ENCODE peak calls at places on chromosomes 6 and 20, in six cellular contexts. One of them, this sample, is unnamed.

GRCh38 chr20:23937303-23938117 is 51.1 kb downstream of the GGTLC1 start:
- DNase-seq in thyroid gland: peak; percentile 70
- DNase-seq in ovary: peak; percentile 43
- DNase-seq in AG04450: no peak
- DNase-seq in CD8-positive, alpha-beta T cell: peak; percentile 46
- DNase-seq in psoas muscle: no peak
- DNase-seq in this sample: no peak

GRCh38 chr6:122184260-122184934 is 215.1 kb upstream of the HSF2 start:
- DNase-seq in ovary: no peak
- DNase-seq in psoas muscle: no peak
- DNase-seq in AG04450: peak; percentile 11
- DNase-seq in CD8-positive, alpha-beta T cell: no peak
- DNase-seq in thyroid gland: no peak
- DNase-seq in this sample: no peak

GRCh38 chr6:144266091-144266649 is 19.0 kb upstream of the UTRN start:
- DNase-seq in psoas muscle: peak; percentile 82
- DNase-seq in CD8-positive, alpha-beta T cell: no peak
- DNase-seq in ovary: peak; percentile 69
- DNase-seq in AG04450: peak; percentile 44
- DNase-seq in thyroid gland: peak; percentile 78
- DNase-seq in this sample: no peak

GRCh38 chr6:80145509-80145908 is 39.0 kb downstream of the BCKDHB start:
- DNase-seq in thyroid gland: no peak
- DNase-seq in psoas muscle: no peak
- DNase-seq in ovary: no peak
- DNase-seq in CD8-positive, alpha-beta T cell: no peak
- DNase-seq in AG04450: no peak
- DNase-seq in this sample: no peak

GRCh38 chr6:19127085-19127484 is 710.1 kb upstream of the ID4 start:
- DNase-seq in CD8-positive, alpha-beta T cell: no peak
- DNase-seq in thyroid gland: no peak
- DNase-seq in ovary: no peak
- DNase-seq in AG04450: no peak
- DNase-seq in psoas muscle: no peak
- DNase-seq in this sample: no peak

GRCh38 chr20:51456511-51457280 is 85.8 kb downstream of the NFATC2 start:
- DNase-seq in ovary: peak; percentile 99
- DNase-seq in psoas muscle: peak; percentile 97
- DNase-seq in CD8-positive, alpha-beta T cell: no peak
- DNase-seq in AG04450: peak; percentile 94
- DNase-seq in thyroid gland: peak; percentile 99
- DNase-seq in this sample: peak; percentile 92

GRCh38 chr20:32743237-32744112 is at the start of gene COMMD7:
- DNase-seq in AG04450: no peak
- DNase-seq in psoas muscle: peak; percentile 84
- DNase-seq in thyroid gland: peak; percentile 74
- DNase-seq in ovary: peak; percentile 80
- DNase-seq in CD8-positive, alpha-beta T cell: peak; percentile 33
- DNase-seq in this sample: peak; percentile 96

GRCh38 chr6:74735304-74735703 is 470.5 kb downstream of the COL12A1 start:
- DNase-seq in CD8-positive, alpha-beta T cell: no peak
- DNase-seq in thyroid gland: no peak
- DNase-seq in ovary: no peak
- DNase-seq in psoas muscle: no peak
- DNase-seq in AG04450: peak; percentile 74
- DNase-seq in this sample: no peak

GRCh38 chr6:139568956-139569538 is 194.6 kb upstream of the CITED2 start:
- DNase-seq in CD8-positive, alpha-beta T cell: no peak
- DNase-seq in ovary: no peak
- DNase-seq in AG04450: peak; percentile 47
- DNase-seq in psoas muscle: no peak
- DNase-seq in thyroid gland: no peak
- DNase-seq in this sample: no peak

GRCh38 chr20:36255445-36255844 is 19.2 kb downstream of the AAR2 start:
- DNase-seq in psoas muscle: no peak
- DNase-seq in CD8-positive, alpha-beta T cell: no peak
- DNase-seq in AG04450: no peak
- DNase-seq in thyroid gland: no peak
- DNase-seq in ovary: no peak
- DNase-seq in this sample: no peak

GRCh38 chr20:37311710-37312355 is 22.4 kb downstream of the MANBAL start:
- DNase-seq in ovary: no peak
- DNase-seq in CD8-positive, alpha-beta T cell: no peak
- DNase-seq in AG04450: no peak
- DNase-seq in psoas muscle: no peak
- DNase-seq in thyroid gland: no peak
- DNase-seq in this sample: peak; percentile 10

GRCh38 chr20:37245181-37245580 is 16.4 kb downstream of the GHRH start:
- DNase-seq in psoas muscle: no peak
- DNase-seq in CD8-positive, alpha-beta T cell: no peak
- DNase-seq in AG04450: no peak
- DNase-seq in ovary: no peak
- DNase-seq in thyroid gland: no peak
- DNase-seq in this sample: no peak

GRCh38 chr6:39007575-39007974 is 41.0 kb upstream of the GLP1R start:
- DNase-seq in psoas muscle: no peak
- DNase-seq in ovary: no peak
- DNase-seq in AG04450: no peak
- DNase-seq in thyroid gland: no peak
- DNase-seq in CD8-positive, alpha-beta T cell: no peak
- DNase-seq in this sample: no peak

GRCh38 chr6:39009476-39009875 is 39.1 kb upstream of the GLP1R start:
- DNase-seq in CD8-positive, alpha-beta T cell: no peak
- DNase-seq in thyroid gland: no peak
- DNase-seq in psoas muscle: no peak
- DNase-seq in AG04450: no peak
- DNase-seq in ovary: no peak
- DNase-seq in this sample: no peak

GRCh38 chr6:39005774-39006173 is 42.8 kb upstream of the GLP1R start:
- DNase-seq in CD8-positive, alpha-beta T cell: no peak
- DNase-seq in psoas muscle: no peak
- DNase-seq in thyroid gland: no peak
- DNase-seq in ovary: no peak
- DNase-seq in AG04450: no peak
- DNase-seq in this sample: no peak

GRCh38 chr6:39004801-39005200 is 43.8 kb upstream of the GLP1R start:
- DNase-seq in thyroid gland: no peak
- DNase-seq in AG04450: no peak
- DNase-seq in psoas muscle: no peak
- DNase-seq in ovary: no peak
- DNase-seq in CD8-positive, alpha-beta T cell: no peak
- DNase-seq in this sample: no peak

GRCh38 chr6:39008737-39009136 is 39.8 kb upstream of the GLP1R start:
- DNase-seq in psoas muscle: no peak
- DNase-seq in AG04450: no peak
- DNase-seq in thyroid gland: no peak
- DNase-seq in CD8-positive, alpha-beta T cell: no peak
- DNase-seq in ovary: no peak
- DNase-seq in this sample: no peak
- H3K27me3 ChIP-seq in psoas muscle: peaks cover 4% of the 10 kb centered on the region
- H3K27me3 ChIP-seq in AG04450: no peaks in the 10 kb centered on the region
- H3K27me3 ChIP-seq in thyroid gland: no peaks in the 10 kb centered on the region
- H3K27me3 ChIP-seq in CD8-positive, alpha-beta T cell: no peaks in the 10 kb centered on the region
- H3K27me3 ChIP-seq in ovary: no peaks in the 10 kb centered on the region
- H3K27me3 ChIP-seq in this sample: peaks cover 6% of the 10 kb centered on the region

DNA sequence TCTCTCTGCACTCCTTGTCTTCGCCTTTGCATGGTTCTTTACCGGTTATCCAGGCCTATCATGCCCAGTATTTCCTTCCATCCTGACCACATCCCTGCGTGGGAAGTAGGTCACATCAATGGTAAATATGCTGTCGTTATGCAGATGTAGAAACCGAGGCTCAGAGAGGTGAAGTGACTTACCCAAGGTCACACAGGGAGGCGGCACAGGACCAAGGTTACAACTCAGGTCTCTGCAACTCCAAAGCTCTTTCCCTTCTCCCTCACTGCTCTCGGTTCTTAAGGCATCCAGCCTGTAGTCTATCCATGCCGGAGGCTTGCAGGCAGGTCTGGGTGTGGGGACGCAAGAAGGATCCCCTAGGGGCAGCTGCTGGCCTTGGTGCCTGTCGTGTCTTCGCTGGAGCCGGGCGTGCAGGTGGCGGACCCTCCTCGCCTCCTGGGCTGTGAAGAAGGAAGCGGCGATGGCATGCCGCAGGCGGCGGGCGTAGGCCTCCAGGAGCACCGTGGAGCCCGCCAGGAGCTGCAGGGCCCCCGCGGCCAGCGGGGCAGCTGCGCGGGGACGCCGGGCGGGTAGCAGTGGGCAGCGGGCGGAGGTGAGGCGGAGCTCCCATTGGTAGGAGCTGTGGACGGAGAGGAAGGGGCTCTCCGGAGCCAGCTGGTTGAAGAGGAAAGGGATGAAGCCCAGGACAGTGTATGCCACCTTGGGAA is 9.1 kb downstream of the OCSTAMP start:
- DNase-seq in ovary: no peak
- DNase-seq in thyroid gland: no peak
- DNase-seq in CD8-positive, alpha-beta T cell: no peak
- DNase-seq in psoas muscle: no peak
- DNase-seq in AG04450: no peak
- DNase-seq in this sample: no peak
- H3K27me3 ChIP-seq in ovary: no peaks in the 10 kb centered on the region
- H3K27me3 ChIP-seq in thyroid gland: no peaks in the 10 kb centered on the region
- H3K27me3 ChIP-seq in CD8-positive, alpha-beta T cell: no peaks in the 10 kb centered on the region
- H3K27me3 ChIP-seq in psoas muscle: peaks cover 45% of the 10 kb centered on the region
- H3K27me3 ChIP-seq in AG04450: peaks cover 21% of the 10 kb centered on the region
- H3K27me3 ChIP-seq in this sample: peaks cover 84% of the 10 kb centered on the region

DNA sequence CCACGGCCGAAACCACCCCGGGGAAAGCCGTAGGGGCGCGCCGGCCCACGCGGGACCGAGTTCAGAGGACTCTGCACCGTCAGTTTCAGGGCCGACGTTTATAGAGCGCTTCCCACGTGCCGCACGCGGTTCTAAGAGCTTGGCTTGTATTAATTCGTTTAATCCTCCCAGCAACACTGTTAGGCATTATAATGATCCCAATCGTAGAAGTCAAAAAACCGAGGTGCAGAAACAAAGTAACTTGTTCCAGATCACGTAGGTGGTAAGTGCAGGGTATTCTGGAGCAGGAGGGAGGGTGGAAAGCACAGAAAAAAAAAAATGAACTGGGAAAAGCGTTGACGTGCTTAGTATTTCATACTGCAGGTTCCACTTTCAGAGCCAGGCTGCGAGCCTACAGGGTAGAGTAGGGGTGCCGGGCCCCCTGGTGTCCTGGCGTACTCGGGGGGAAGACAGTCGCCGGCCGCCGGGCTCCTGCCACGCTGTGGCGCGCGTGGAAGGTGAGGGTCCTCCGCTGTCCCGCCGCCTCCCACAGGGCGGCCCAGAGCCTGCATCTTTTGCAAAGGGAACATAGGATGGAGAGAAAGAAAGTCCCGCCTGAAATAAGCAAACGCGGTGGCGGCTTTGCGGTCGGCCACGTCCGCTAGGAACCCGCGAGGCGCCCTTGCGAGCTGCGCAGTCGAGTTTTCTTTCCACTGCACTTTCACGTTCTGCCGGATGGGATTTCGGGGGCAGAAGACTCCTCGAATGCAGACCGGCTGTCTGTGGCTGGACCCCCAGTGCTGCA is 10.2 kb upstream of the FOXF2 start:
- DNase-seq in AG04450: no peak
- DNase-seq in psoas muscle: peak; percentile 49
- DNase-seq in CD8-positive, alpha-beta T cell: no peak
- DNase-seq in ovary: no peak
- DNase-seq in thyroid gland: no peak
- DNase-seq in this sample: no peak
- H3K27me3 ChIP-seq in AG04450: peaks cover 67% of the 10 kb centered on the region
- H3K27me3 ChIP-seq in psoas muscle: peaks cover 100% of the 10 kb centered on the region
- H3K27me3 ChIP-seq in CD8-positive, alpha-beta T cell: peaks cover 38% of the 10 kb centered on the region
- H3K27me3 ChIP-seq in ovary: peaks cover 7% of the 10 kb centered on the region
- H3K27me3 ChIP-seq in thyroid gland: peaks cover 76% of the 10 kb centered on the region
- H3K27me3 ChIP-seq in this sample: peaks cover 94% of the 10 kb centered on the region

DNA sequence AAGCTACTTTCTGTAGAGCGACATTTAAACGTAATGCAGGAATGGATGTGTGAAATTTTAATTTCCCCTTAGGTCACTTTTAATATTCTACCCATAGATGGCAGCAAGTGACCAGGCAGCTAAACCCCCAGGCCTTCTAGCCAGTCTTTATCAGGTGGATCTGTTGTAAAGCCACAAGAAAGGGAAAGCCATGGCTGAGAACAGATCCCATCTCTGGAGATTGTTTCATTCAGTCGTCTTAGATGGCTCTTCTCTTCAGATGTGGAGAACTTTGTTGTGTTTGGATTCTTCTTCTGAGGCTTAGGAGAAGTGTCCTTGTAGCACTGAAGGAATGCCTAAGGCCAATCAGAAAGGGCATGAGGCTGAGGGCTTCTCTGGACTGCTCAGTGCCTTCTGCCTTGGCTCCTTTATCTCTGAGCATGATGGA is 15.8 kb upstream of the RNF182 start:
- DNase-seq in CD8-positive, alpha-beta T cell: no peak
- DNase-seq in ovary: no peak
- DNase-seq in AG04450: peak; percentile 45
- DNase-seq in psoas muscle: no peak
- DNase-seq in thyroid gland: peak; percentile 31
- DNase-seq in this sample: no peak
- H3K27me3 ChIP-seq in CD8-positive, alpha-beta T cell: no peaks in the 10 kb centered on the region
- H3K27me3 ChIP-seq in ovary: no peaks in the 10 kb centered on the region
- H3K27me3 ChIP-seq in AG04450: peaks cover 5% of the 10 kb centered on the region
- H3K27me3 ChIP-seq in psoas muscle: no peaks in the 10 kb centered on the region
- H3K27me3 ChIP-seq in thyroid gland: no peaks in the 10 kb centered on the region
- H3K27me3 ChIP-seq in this sample: no peaks in the 10 kb centered on the region

GRCh38 chr6:43932259-43932900 is 162.4 kb downstream of the VEGFA start:
- DNase-seq in CD8-positive, alpha-beta T cell: no peak
- DNase-seq in psoas muscle: peak; percentile 11
- DNase-seq in thyroid gland: no peak
- DNase-seq in ovary: no peak
- DNase-seq in AG04450: no peak
- DNase-seq in this sample: no peak
- H3K27me3 ChIP-seq in CD8-positive, alpha-beta T cell: no peaks in the 10 kb centered on the region
- H3K27me3 ChIP-seq in psoas muscle: no peaks in the 10 kb centered on the region
- H3K27me3 ChIP-seq in thyroid gland: no peaks in the 10 kb centered on the region
- H3K27me3 ChIP-seq in ovary: no peaks in the 10 kb centered on the region
- H3K27me3 ChIP-seq in AG04450: peaks cover 8% of the 10 kb centered on the region
- H3K27me3 ChIP-seq in this sample: no peaks in the 10 kb centered on the region

GRCh38 chr6:998551-998950 is 305.6 kb upstream of the EXOC2 start:
- DNase-seq in thyroid gland: no peak
- DNase-seq in ovary: no peak
- DNase-seq in psoas muscle: no peak
- DNase-seq in AG04450: no peak
- DNase-seq in CD8-positive, alpha-beta T cell: no peak
- DNase-seq in this sample: no peak
- H3K27me3 ChIP-seq in thyroid gland: no peaks in the 10 kb centered on the region
- H3K27me3 ChIP-seq in ovary: no peaks in the 10 kb centered on the region
- H3K27me3 ChIP-seq in psoas muscle: peaks cover 19% of the 10 kb centered on the region
- H3K27me3 ChIP-seq in AG04450: peaks cover 8% of the 10 kb centered on the region
- H3K27me3 ChIP-seq in CD8-positive, alpha-beta T cell: no peaks in the 10 kb centered on the region
- H3K27me3 ChIP-seq in this sample: no peaks in the 10 kb centered on the region

DNA sequence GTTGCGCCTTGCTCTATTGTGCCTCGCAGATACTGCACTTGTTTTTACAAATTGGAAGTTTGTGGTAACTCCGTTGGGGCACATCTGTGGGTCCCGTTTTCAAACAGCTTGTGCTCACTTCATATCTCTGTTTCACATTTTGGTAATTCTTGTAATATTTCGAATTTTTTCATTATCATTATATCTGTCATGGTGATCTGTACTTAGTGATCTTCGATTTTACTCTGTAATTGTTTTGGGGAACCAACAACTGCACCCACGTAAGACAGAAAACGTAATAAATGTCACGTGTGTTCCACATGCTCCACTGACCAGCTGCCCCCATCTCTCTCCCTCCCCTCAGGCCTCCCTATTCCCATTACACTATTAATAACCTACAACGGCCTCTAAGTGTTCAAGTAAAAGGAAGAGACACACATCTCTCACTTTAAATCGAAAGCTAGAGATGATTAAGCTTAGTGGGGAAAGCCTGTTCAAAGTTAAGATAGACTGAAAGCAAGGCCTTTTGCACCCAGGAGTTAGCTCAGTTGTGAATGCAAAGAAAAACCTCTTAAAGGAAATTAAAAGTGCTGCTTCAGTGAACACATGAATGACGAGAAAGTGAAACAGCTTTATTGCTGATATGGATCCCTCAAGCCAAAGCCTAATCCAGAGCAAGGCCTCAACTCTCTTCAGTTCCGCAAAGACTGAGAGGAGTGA is 26.9 kb downstream of the TTLL2 start:
- DNase-seq in psoas muscle: no peak
- DNase-seq in AG04450: no peak
- DNase-seq in thyroid gland: no peak
- DNase-seq in CD8-positive, alpha-beta T cell: no peak
- DNase-seq in ovary: no peak
- DNase-seq in this sample: no peak
- H3K27me3 ChIP-seq in psoas muscle: peaks cover 57% of the 10 kb centered on the region
- H3K27me3 ChIP-seq in AG04450: no peaks in the 10 kb centered on the region
- H3K27me3 ChIP-seq in thyroid gland: no peaks in the 10 kb centered on the region
- H3K27me3 ChIP-seq in CD8-positive, alpha-beta T cell: no peaks in the 10 kb centered on the region
- H3K27me3 ChIP-seq in ovary: no peaks in the 10 kb centered on the region
- H3K27me3 ChIP-seq in this sample: peaks cover 40% of the 10 kb centered on the region